ENCODE peak calls at places on chromosomes 1 and 21, in nine cellular contexts. Y is tibial nerve, C is gastrocnemius medialis, W is mesenchymal stem cell, K is neural progenitor cell, T is Karpas-422, B is stomach, E is hepatocyte, Z is cardiac muscle cell. N is an unnamed sample.

GRCh38 chr1:29341936-29342335 is 105.6 kb downstream of the PTPRU start:
- DNase-seq in Y (no peak), C (no peak), W (no peak), K (no peak), T (no peak), B (no peak), E (no peak), Z (peak; percentile 6), N (no peak)

GRCh38 chr21:27536319-27536718 is 569.4 kb upstream of the ADAMTS5 start:
- DNase-seq in Y (no peak), C (no peak), W (peak; percentile 45), K (no peak), T (no peak), B (no peak), E (no peak), Z (peak; percentile 12), N (no peak)

GRCh38 chr21:44337941-44338895 is 972 bp downstream of the CFAP410 start:
- DNase-seq in Y (peak; percentile 57), C (peak; percentile 28), W (peak; percentile 78), K (peak; percentile 71), T (peak; percentile 50), B (peak; percentile 66), E (peak; percentile 86), Z (peak; percentile 56), N (peak; percentile 67)

GRCh38 chr1:217133958-217134856 is 411.0 kb upstream of the ESRRG start:
- DNase-seq in Y (no peak), C (no peak), W (peak; percentile 42), K (peak; percentile 57), T (no peak), B (no peak), E (peak; percentile 19), Z (peak; percentile 32), N (no peak)

GRCh38 chr1:224432141-224432540 is 2.5 kb downstream of the WDR26 start:
- DNase-seq in Y (no peak), C (no peak), W (peak; percentile 24), K (no peak), T (peak; percentile 43), B (no peak), E (no peak), Z (peak; percentile 30), N (no peak)

GRCh38 chr1:57312869-57313268 is 111.0 kb downstream of the DAB1 start:
- DNase-seq in Y (no peak), C (no peak), W (no peak), K (no peak), T (no peak), B (no peak), E (no peak), Z (no peak), N (no peak)

GRCh38 chr1:171740987-171741871 is 636 bp downstream of the VAMP4 start:
- DNase-seq in Y (peak; percentile 28), C (peak; percentile 17), W (peak; percentile 52), K (peak; percentile 42), T (peak; percentile 76), B (peak; percentile 33), E (peak; percentile 65), Z (peak; percentile 44), N (peak; percentile 30)

GRCh38 chr1:179493323-179493722 is 82.4 kb downstream of the NPHS2 start:
- DNase-seq in Y (no peak), C (no peak), W (peak; percentile 2), K (no peak), T (no peak), B (no peak), E (no peak), Z (peak; percentile 19), N (no peak)

GRCh38 chr1:33298623-33299277 is 22.1 kb downstream of the A3GALT2 start:
- DNase-seq in Y (peak; percentile 65), C (no peak), W (peak; percentile 72), K (peak; percentile 79), T (peak; percentile 87), B (peak; percentile 78), E (peak; percentile 80), Z (peak; percentile 74), N (peak; percentile 82)

GRCh38 chr1:46830665-46831322 is 31.9 kb downstream of the CYP4B1 start:
- DNase-seq in Y (no peak), C (no peak), W (no peak), K (no peak), T (no peak), B (no peak), E (no peak), Z (no peak), N (no peak)

GRCh38 chr1:8337776-8338525 is 20.0 kb downstream of the SLC45A1 start:
- DNase-seq in Y (no peak), C (no peak), W (no peak), K (no peak), T (no peak), B (no peak), E (no peak), Z (no peak), N (no peak)

GRCh38 chr1:168455764-168456163 is 88.0 kb downstream of the XCL2 start:
- DNase-seq in Y (no peak), C (no peak), W (no peak), K (no peak), T (no peak), B (no peak), E (no peak), Z (no peak), N (no peak)

GRCh38 chr21:34611528-34611927 is 3.4 kb downstream of the RCAN1 start:
- DNase-seq in Y (no peak), C (no peak), W (no peak), K (no peak), T (no peak), B (no peak), E (no peak), Z (no peak), N (no peak)

GRCh38 chr21:21468003-21468402 is 469.8 kb downstream of the NCAM2 start:
- DNase-seq in Y (no peak), C (no peak), W (no peak), K (no peak), T (no peak), B (no peak), E (no peak), Z (no peak), N (no peak)

GRCh38 chr1:21622466-21623315 is 46.5 kb downstream of the RAP1GAP start:
- DNase-seq in Y (no peak), C (no peak), W (no peak), K (peak; percentile 93), T (no peak), B (peak; percentile 81), E (peak; percentile 90), Z (peak; percentile 20), N (no peak)

GRCh38 chr1:234960722-234961467 is 167.7 kb downstream of the TOMM20 start:
- DNase-seq in Y (no peak), C (no peak), W (peak; percentile 48), K (no peak), T (no peak), B (peak; percentile 78), E (peak; percentile 81), Z (peak; percentile 85), N (no peak)

GRCh38 chr1:231778009-231778719 is 151.6 kb downstream of the DISC1 start:
- DNase-seq in Y (peak; percentile 16), C (peak; percentile 44), W (peak; percentile 73), K (no peak), T (no peak), B (no peak), E (peak; percentile 49), Z (peak; percentile 32), N (peak; percentile 17)

GRCh38 chr1:24322636-24323177 is 3.5 kb downstream of the GRHL3 start:
- DNase-seq in Y (no peak), C (no peak), W (no peak), K (no peak), T (no peak), B (no peak), E (no peak), Z (peak; percentile 47), N (no peak)
- H3K27me3 ChIP-seq in Y (no peaks in the 10 kb centered on the region), C (peaks cover 10% of the 10 kb centered on the region), W (peaks cover 69% of the 10 kb centered on the region), K (peaks cover 93% of the 10 kb centered on the region), T (peaks cover 6% of the 10 kb centered on the region), B (peaks cover 5% of the 10 kb centered on the region), E (peaks cover 4% of the 10 kb centered on the region), Z (peaks cover 26% of the 10 kb centered on the region), N (peaks cover 42% of the 10 kb centered on the region)

GRCh38 chr1:55428236-55428635 is 213.1 kb upstream of the USP24 start:
- DNase-seq in Y (no peak), C (no peak), W (peak; percentile 76), K (no peak), T (no peak), B (no peak), E (no peak), Z (peak; percentile 23), N (no peak)
- H3K27ac ChIP-seq in Y (peak overlapping the region; percentile 46), C (no peak overlapping the region), W (peak overlapping the region; percentile 66), K (no peak overlapping the region), T (no peak overlapping the region), B (peak overlapping the region; percentile 79), E (peak overlapping the region; percentile 73), Z (no peak overlapping the region), N (no peak overlapping the region)

DNA sequence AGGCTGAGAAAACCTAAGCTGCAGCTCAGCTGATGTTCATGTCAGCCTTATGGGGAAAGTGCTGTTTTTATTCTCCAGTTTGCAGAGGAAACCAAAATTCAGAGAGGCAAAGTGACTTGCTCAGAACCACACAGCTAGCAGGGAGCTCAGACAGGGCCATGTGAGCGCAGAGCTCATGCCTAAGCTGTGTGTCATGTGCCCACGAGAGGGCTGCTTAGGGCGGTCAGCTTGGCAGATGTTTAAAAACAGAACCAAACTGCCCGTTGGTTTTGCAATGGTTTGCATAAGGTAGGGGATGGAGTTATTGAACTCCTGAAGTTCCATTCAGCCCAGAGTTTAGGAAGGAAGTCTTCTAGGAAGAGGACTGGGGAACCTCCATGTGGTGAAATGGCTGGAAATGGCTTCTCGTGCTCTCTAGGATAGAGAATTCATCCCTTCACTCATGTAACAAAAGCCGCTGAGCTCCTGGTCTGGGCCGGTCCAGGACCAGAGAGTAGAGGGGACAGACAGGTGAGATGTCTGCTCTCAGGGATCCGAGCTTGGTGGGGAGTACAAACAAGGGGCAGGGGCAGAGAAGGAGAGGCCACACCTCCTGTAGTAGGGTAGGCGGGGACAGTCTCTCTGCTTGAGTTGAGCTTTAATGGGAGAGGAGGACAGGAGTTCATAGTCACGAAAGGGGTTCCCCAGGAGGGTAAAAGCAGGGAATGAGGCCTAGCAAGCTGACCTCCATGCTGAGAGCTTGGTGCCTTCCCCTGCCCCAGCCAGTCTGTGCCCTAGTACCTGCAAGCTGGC is 46.9 kb downstream of the ARHGEF10L start:
- DNase-seq in Y (no peak), C (peak; percentile 30), W (peak; percentile 85), K (no peak), T (no peak), B (no peak), E (peak; percentile 48), Z (peak; percentile 84), N (no peak)
- H3K27me3 ChIP-seq in Y (no peaks in the 10 kb centered on the region), C (no peaks in the 10 kb centered on the region), W (no peaks in the 10 kb centered on the region), K (no peaks in the 10 kb centered on the region), T (no peaks in the 10 kb centered on the region), B (no peaks in the 10 kb centered on the region), E (no peaks in the 10 kb centered on the region), Z (no peaks in the 10 kb centered on the region), N (no peaks in the 10 kb centered on the region)

DNA sequence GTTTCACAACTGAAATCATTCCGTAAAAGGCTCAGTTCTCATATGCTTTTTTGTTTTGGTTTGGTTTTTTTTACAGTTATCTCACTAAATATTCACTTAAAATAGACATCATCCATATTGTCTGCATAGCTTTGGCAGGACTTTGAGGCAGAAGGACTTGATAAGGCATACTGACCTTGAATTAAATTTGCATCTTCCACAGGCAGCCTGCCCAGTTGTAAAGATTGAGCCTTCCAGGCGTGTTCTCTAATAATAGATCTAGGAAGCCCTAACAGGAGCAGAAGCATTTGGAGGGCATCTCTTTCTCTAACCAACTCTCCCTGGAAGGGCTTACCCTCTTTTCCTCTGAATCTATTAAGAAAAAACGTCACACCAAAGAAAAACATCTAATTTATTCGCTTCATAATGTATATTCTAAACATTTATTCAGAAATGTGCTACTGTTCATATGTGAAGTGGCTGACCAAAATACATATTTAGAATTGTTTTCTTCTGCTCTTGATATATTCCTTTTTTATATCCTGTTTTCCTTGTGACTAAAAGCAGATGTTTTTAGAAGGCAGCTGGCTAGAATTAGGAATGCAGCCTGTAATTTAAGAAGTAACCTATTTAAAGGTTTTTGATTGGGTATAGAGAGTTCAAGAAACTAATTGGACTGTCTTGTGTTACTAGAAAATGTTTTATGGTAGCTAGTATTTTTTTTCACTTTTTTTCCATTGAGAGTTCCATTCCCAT is 20.2 kb downstream of the DESI2 start:
- DNase-seq in Y (no peak), C (no peak), W (no peak), K (no peak), T (no peak), B (peak; percentile 31), E (no peak), Z (peak; percentile 64), N (peak; percentile 23)
- H3K27ac ChIP-seq in Y (no peak overlapping the region), C (peak overlapping the region; percentile 70), W (no peak overlapping the region), K (no peak overlapping the region), T (peak overlapping the region; percentile 41), B (peak overlapping the region; percentile 2), E (peak overlapping the region; percentile 36), Z (peak overlapping the region; percentile 66), N (peak overlapping the region; percentile 31)